ENCODE peak calls at places on chromosomes 11 and 22, in eight cellular contexts. A is heart left ventricle, H is A549, S is suprapubic skin, F is stomach, N is endothelial cell of umbilical vein, C is prostate gland, D is esophagus squamous epithelium. R is an unnamed sample.

GRCh38 chr22:24214467-24215285 is 30.2 kb downstream of the GGT5 start:
- DNase-seq in A (no peak), S (no peak), F (no peak), H (no peak), C (no peak), D (no peak), N (no peak), R (no peak)

GRCh38 chr11:63766501-63767270 is 1.9 kb downstream of the ZFTA start:
- DNase-seq in S (no peak), C (no peak), A (no peak), F (no peak), N (no peak), D (no peak), H (no peak), R (no peak)

GRCh38 chr11:134252539-134253188 is 488 bp downstream of the THYN1 start:
- DNase-seq in A (no peak), H (no peak), N (no peak), C (no peak), D (no peak), F (no peak), S (no peak), R (no peak)

GRCh38 chr11:45751430-45751829 is 53.5 kb upstream of the SLC35C1 start:
- DNase-seq in D (no peak), N (no peak), C (no peak), F (no peak), S (no peak), A (no peak), H (no peak), R (no peak)

GRCh38 chr11:21774212-21774611 is 418.7 kb upstream of the ANO5 start:
- DNase-seq in F (no peak), N (no peak), A (peak), C (no peak), S (no peak), D (no peak), H (no peak), R (no peak)

GRCh38 chr11:70400643-70401042 is 2.3 kb downstream of the CTTN start:
- DNase-seq in A (no peak), S (no peak), N (no peak), C (no peak), F (no peak), D (no peak), H (no peak), R (no peak)

GRCh38 chr11:35483131-35483800 is 42.1 kb downstream of the PAMR1 start:
- DNase-seq in A (no peak), C (no peak), S (no peak), N (no peak), H (no peak), F (no peak), D (no peak), R (no peak)

GRCh38 chr11:126123686-126124085 is 61.0 kb upstream of the CDON start:
- DNase-seq in N (no peak), S (no peak), D (no peak), H (no peak), A (no peak), C (no peak), F (no peak), R (no peak)

GRCh38 chr22:18091478-18091877 is 13.7 kb downstream of the PEX26 start:
- DNase-seq in C (no peak), N (no peak), H (no peak), F (no peak), A (no peak), S (no peak), D (no peak), R (no peak)

GRCh38 chr22:37564111-37564711 is 3.9 kb downstream of the CDC42EP1 start:
- DNase-seq in H (no peak), N (peak), A (no peak), S (no peak), C (no peak), F (no peak), D (no peak), R (no peak)

GRCh38 chr11:61579398-61580291 is 1.2 kb downstream of the SYT7 start:
- DNase-seq in C (no peak), D (no peak), N (no peak), A (no peak), F (no peak), H (no peak), S (no peak), R (no peak)

GRCh38 chr11:72743321-72744221 is 8.6 kb downstream of the ARAP1 start:
- DNase-seq in H (no peak), S (no peak), N (no peak), F (no peak), C (no peak), D (no peak), A (peak), R (no peak)

GRCh38 chr22:42602470-42602869 is 12.2 kb downstream of the POLDIP3 start:
- DNase-seq in F (peak), C (no peak), N (no peak), A (no peak), D (no peak), H (no peak), S (no peak), R (no peak)

GRCh38 chr22:40010752-40011145 is 16.0 kb downstream of the FAM83F start:
- DNase-seq in C (no peak), H (no peak), N (no peak), D (no peak), F (no peak), S (no peak), A (no peak), R (no peak)

GRCh38 chr22:25111579-25112517 is 87.8 kb upstream of the CRYBB3 start:
- DNase-seq in C (peak), A (peak), S (no peak), F (peak), N (peak), H (no peak), D (no peak), R (no peak)

GRCh38 chr11:69524291-69524882 is 42.9 kb downstream of the LINC01488 start:
- DNase-seq in A (no peak), S (peak), D (no peak), C (no peak), N (no peak), H (no peak), F (no peak), R (no peak)

GRCh38 chr22:19975707-19976035 is 34.1 kb upstream of the TXNRD2 start:
- DNase-seq in S (no peak), D (no peak), A (no peak), N (no peak), H (no peak), C (no peak), F (no peak), R (no peak)

GRCh38 chr22:48889209-48889830 is 938.4 kb downstream of the BRD1 start:
- DNase-seq in A (no peak), C (no peak), S (no peak), H (no peak), D (no peak), N (no peak), F (no peak), R (no peak)

GRCh38 chr11:1608363-1608762 is at the start of gene KRTAP5-3:
- DNase-seq in D (no peak), N (no peak), A (no peak), H (no peak), F (no peak), C (no peak), S (no peak), R (no peak)

GRCh38 chr22:48707749-48708557 is 1119.7 kb downstream of the BRD1 start:
- DNase-seq in F (no peak), A (peak), C (no peak), N (no peak), S (peak), H (no peak), D (no peak), R (no peak)

GRCh38 chr11:90134420-90135003 is at the start of gene NAALAD2:
- DNase-seq in F (no peak), N (peak), A (peak), S (peak), H (peak), C (peak), D (no peak), R (no peak)

GRCh38 chr22:37808294-37808657 is 542 bp downstream of the GCAT start:
- DNase-seq in C (no peak), N (no peak), F (no peak), S (no peak), H (no peak), D (no peak), A (no peak), R (peak)

GRCh38 chr11:45654741-45655283 is 10.6 kb downstream of the CHST1 start:
- DNase-seq in D (no peak), F (no peak), N (no peak), S (no peak), H (no peak), C (no peak), A (no peak), R (no peak)

GRCh38 chr22:31488988-31489617 is 539 bp downstream of the EIF4ENIF1 start:
- DNase-seq in C (peak), D (no peak), H (peak), S (peak), N (peak), F (peak), A (peak), R (no peak)

GRCh38 chr11:111612211-111612610 is 10.0 kb downstream of the SIK2 start:
- DNase-seq in C (no peak), A (no peak), D (no peak), F (no peak), N (no peak), H (no peak), S (no peak), R (no peak)

GRCh38 chr11:119832132-119832531 is 103.1 kb upstream of the NECTIN1 start:
- DNase-seq in C (no peak), S (no peak), F (no peak), D (no peak), N (no peak), H (no peak), A (no peak), R (no peak)

GRCh38 chr22:46617250-46618103 is 2.7 kb upstream of the GRAMD4 start:
- DNase-seq in A (peak), C (no peak), N (no peak), F (no peak), D (no peak), H (no peak), S (no peak), R (no peak)

GRCh38 chr11:63920870-63921417 is 4.0 kb upstream of the RCOR2 start:
- DNase-seq in S (no peak), C (no peak), D (no peak), A (no peak), N (no peak), F (no peak), H (no peak), R (no peak)

GRCh38 chr11:62804310-62805043 is 763 bp downstream of the NXF1 start:
- DNase-seq in N (peak), H (no peak), S (no peak), A (no peak), F (peak), D (no peak), C (no peak), R (no peak)

GRCh38 chr11:97893612-97894011 is 1127.1 kb upstream of the CNTN5 start:
- DNase-seq in F (no peak), C (no peak), A (no peak), S (no peak), H (no peak), N (no peak), D (no peak), R (no peak)

GRCh38 chr11:30917859-30918478 is 331.8 kb upstream of the MPPED2 start:
- DNase-seq in N (peak), F (no peak), S (no peak), C (peak), A (no peak), H (peak), D (no peak), R (no peak)

GRCh38 chr11:113778111-113778910 is 1.3 kb upstream of the CLDN25 start:
- DNase-seq in S (no peak), N (peak), A (no peak), C (peak), H (no peak), F (peak), D (no peak), R (no peak)

GRCh38 chr22:48591286-48592065 is 1236.2 kb downstream of the BRD1 start:
- DNase-seq in A (peak), C (no peak), N (no peak), D (no peak), H (no peak), F (no peak), S (no peak), R (no peak)

GRCh38 chr22:17418890-17419324 is 49.6 kb downstream of the CECR2 start:
- DNase-seq in N (no peak), D (no peak), A (peak), F (no peak), C (no peak), H (no peak), S (no peak), R (no peak)

GRCh38 chr11:8671651-8672062 is 10.8 kb downstream of the TRIM66 start:
- DNase-seq in D (no peak), N (no peak), S (peak), H (no peak), C (no peak), F (no peak), A (no peak), R (no peak)

GRCh38 chr11:36447514-36447913 is 62.6 kb downstream of the TRAF6 start:
- DNase-seq in H (no peak), C (no peak), S (no peak), N (no peak), F (no peak), A (no peak), D (no peak), R (no peak)

GRCh38 chr22:48153726-48154125 is 1391.3 kb downstream of the TBC1D22A start:
- DNase-seq in F (no peak), H (no peak), C (no peak), A (no peak), D (no peak), S (no peak), N (no peak), R (no peak)

GRCh38 chr22:28917747-28918543 is 34.6 kb downstream of the ZNRF3 start:
- DNase-seq in A (peak), S (no peak), N (no peak), C (no peak), F (peak), H (peak), D (no peak), R (no peak)

GRCh38 chr11:117189941-117190544 is 9.1 kb upstream of the TAGLN start:
- DNase-seq in S (peak), F (no peak), A (no peak), C (no peak), N (no peak), H (no peak), D (no peak), R (no peak)

GRCh38 chr11:117194267-117194666 is 4.9 kb upstream of the TAGLN start:
- DNase-seq in N (no peak), C (no peak), F (no peak), A (no peak), S (no peak), H (no peak), D (no peak), R (no peak)

GRCh38 chr11:117191680-117192400 is 7.3 kb upstream of the TAGLN start:
- DNase-seq in S (peak), H (no peak), D (no peak), C (no peak), A (no peak), F (no peak), N (no peak), R (no peak)

GRCh38 chr11:117193130-117194020 is 5.8 kb upstream of the TAGLN start:
- DNase-seq in A (no peak), N (no peak), C (no peak), S (peak), F (no peak), D (no peak), H (no peak), R (no peak)

GRCh38 chr11:117192401-117192875 is 6.7 kb upstream of the TAGLN start:
- DNase-seq in H (no peak), D (no peak), F (no peak), S (peak), A (no peak), C (no peak), N (no peak), R (no peak)
- TF ChIP-seq POLR2A in H (no peak), D (no peak), F (no peak), S (no peak), A (no peak), C (no peak), N (no peak), R (no peak)

GRCh38 chr11:66727282-66727882 is 1.6 kb downstream of the SPTBN2 start:
- DNase-seq in N (peak), S (no peak), C (no peak), F (peak), D (no peak), H (peak), A (peak), R (no peak)
- H3K27ac ChIP-seq in N (no peak), S (peak), C (no peak), F (peak), D (peak), H (peak), A (no peak), R (peak)

GRCh38 chr11:44065851-44066731 is at the start of gene ACCS:
- DNase-seq in N (peak), A (peak), S (peak), H (peak), F (peak), C (peak), D (peak), R (peak)
- TF ChIP-seq POLR2A in N (peak), A (peak), S (no peak), H (peak), F (peak), C (peak), D (no peak), R (no peak)

DNA sequence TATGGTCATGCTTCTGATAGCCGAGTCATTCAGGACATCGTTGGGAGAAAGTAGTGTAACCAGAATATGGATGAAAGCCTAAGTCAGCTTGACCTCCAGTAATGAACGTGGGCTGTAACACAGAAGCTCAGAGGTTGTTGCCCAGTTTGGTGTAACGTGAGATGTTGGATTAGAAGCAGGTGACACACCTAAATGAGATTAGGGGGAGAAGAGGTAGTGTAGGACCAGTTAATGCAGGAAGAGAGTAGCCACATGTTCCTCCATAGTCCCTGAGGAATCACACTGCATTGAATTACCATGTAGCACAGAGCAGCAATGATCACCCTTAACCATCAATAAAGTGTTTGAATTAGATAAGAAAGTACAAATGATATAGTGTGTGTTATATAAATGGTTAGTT is 20.4 kb downstream of the FBXO7 start:
- DNase-seq in H (no peak), F (no peak), A (no peak), S (no peak), C (no peak), N (no peak), D (no peak), R (no peak)
- H3K27ac ChIP-seq in H (no peak), F (no peak), A (no peak), S (no peak), C (no peak), N (no peak), D (no peak), R (no peak)

DNA sequence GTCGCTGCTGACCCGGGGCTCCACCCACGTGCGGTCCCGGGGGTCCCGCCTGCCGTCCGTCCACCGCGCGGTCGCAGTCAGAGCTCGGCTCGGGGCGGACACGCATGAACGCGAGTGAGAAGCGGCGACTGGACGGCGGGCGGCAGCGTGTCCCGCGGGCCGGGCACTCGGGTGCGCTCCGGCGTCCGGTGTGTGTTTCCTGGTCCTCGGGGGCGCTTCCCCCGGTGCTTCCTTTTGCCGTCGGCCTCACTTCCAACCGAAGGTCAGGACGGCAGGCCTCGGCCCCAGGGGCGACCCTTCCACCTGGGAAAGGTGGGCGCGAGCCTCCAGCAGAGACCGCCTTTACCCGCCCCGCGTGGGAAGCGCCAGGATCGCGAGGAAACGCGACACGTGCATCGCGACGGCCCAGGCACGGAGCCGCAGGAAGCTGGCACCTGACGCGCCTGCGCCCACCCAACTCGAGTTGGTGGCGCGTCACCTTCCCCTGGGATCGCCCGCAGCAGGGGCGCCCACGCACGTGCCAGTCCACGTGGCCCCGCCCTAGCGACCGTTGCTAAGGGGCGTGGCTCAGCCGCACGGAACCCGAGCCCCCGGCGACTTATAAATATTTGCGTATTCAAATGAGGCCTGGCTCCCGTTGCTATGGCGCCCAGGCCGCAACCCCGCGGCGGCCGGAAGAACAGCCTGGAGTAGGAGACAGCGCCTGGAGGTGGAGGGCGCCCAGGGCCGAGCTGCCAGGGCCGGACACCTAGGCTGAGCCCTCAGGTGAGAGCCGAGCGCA is at the start of gene LRRC56:
- DNase-seq in N (peak), D (peak), A (peak), C (peak), F (peak), S (peak), H (peak), R (no peak)
- TF ChIP-seq POLR2A in N (no peak), D (no peak), A (no peak), C (peak), F (no peak), S (no peak), H (no peak), R (no peak)

GRCh38 chr11:14727215-14727614 is 83.6 kb downstream of the PDE3B start:
- DNase-seq in S (no peak), N (no peak), D (no peak), C (no peak), H (no peak), F (no peak), A (no peak), R (no peak)

GRCh38 chr11:14725150-14725549 is 81.5 kb downstream of the PDE3B start:
- DNase-seq in H (no peak), D (no peak), S (no peak), F (no peak), A (no peak), N (no peak), C (no peak), R (no peak)

GRCh38 chr11:14722507-14722906 is 78.9 kb downstream of the PDE3B start:
- DNase-seq in N (no peak), F (no peak), A (no peak), S (no peak), H (no peak), D (no peak), C (no peak), R (no peak)
- H3K27ac ChIP-seq in N (no peak), F (no peak), A (no peak), S (no peak), H (no peak), D (no peak), C (no peak), R (no peak)

R was measured in vagina.